ENCODE peak calls at places on chromosomes 1 and 21, in eight cellular contexts. One of them, this sample, is unnamed.

GRCh38 chr1:175188936-175189335 is 3.6 kb downstream of the KIAA0040 start:
- DNase-seq in adipocyte: no peak
- DNase-seq in T-helper 17 cell: no peak
- DNase-seq in G401: no peak
- DNase-seq in transverse colon: peak
- DNase-seq in T-helper 2 cell: peak
- DNase-seq in endothelial cell: no peak
- DNase-seq in sigmoid colon: no peak
- DNase-seq in this sample: no peak

GRCh38 chr1:230895452-230895851 is 27.1 kb upstream of the C1orf198 start:
- DNase-seq in adipocyte: no peak
- DNase-seq in T-helper 17 cell: no peak
- DNase-seq in G401: no peak
- DNase-seq in transverse colon: no peak
- DNase-seq in T-helper 2 cell: no peak
- DNase-seq in endothelial cell: no peak
- DNase-seq in sigmoid colon: no peak
- DNase-seq in this sample: no peak

GRCh38 chr1:58836396-58836795 is 52.5 kb upstream of the JUN start:
- DNase-seq in adipocyte: no peak
- DNase-seq in T-helper 17 cell: no peak
- DNase-seq in G401: no peak
- DNase-seq in transverse colon: no peak
- DNase-seq in T-helper 2 cell: no peak
- DNase-seq in endothelial cell: no peak
- DNase-seq in sigmoid colon: no peak
- DNase-seq in this sample: no peak

GRCh38 chr1:58968360-58968952 is 184.6 kb upstream of the JUN start:
- DNase-seq in adipocyte: peak
- DNase-seq in T-helper 17 cell: no peak
- DNase-seq in G401: peak
- DNase-seq in transverse colon: peak
- DNase-seq in T-helper 2 cell: no peak
- DNase-seq in endothelial cell: no peak
- DNase-seq in sigmoid colon: peak
- DNase-seq in this sample: peak

GRCh38 chr1:152654110-152654509 is 9.1 kb upstream of the LCE2D start:
- DNase-seq in adipocyte: peak
- DNase-seq in T-helper 17 cell: peak
- DNase-seq in G401: peak
- DNase-seq in transverse colon: peak
- DNase-seq in T-helper 2 cell: no peak
- DNase-seq in endothelial cell: peak
- DNase-seq in sigmoid colon: no peak
- DNase-seq in this sample: no peak

GRCh38 chr1:201945157-201945556 is 1.2 kb downstream of the LMOD1 start:
- DNase-seq in adipocyte: peak
- DNase-seq in T-helper 17 cell: no peak
- DNase-seq in G401: no peak
- DNase-seq in transverse colon: no peak
- DNase-seq in T-helper 2 cell: no peak
- DNase-seq in endothelial cell: no peak
- DNase-seq in sigmoid colon: no peak
- DNase-seq in this sample: no peak

GRCh38 chr1:46487818-46488218 is 1.8 kb upstream of the DMBX1 start:
- DNase-seq in adipocyte: no peak
- DNase-seq in T-helper 17 cell: no peak
- DNase-seq in G401: peak
- DNase-seq in transverse colon: no peak
- DNase-seq in T-helper 2 cell: no peak
- DNase-seq in endothelial cell: peak
- DNase-seq in sigmoid colon: no peak
- DNase-seq in this sample: no peak

GRCh38 chr1:117561551-117561950 is 44.3 kb upstream of the TENT5C start:
- DNase-seq in adipocyte: no peak
- DNase-seq in T-helper 17 cell: no peak
- DNase-seq in G401: peak
- DNase-seq in transverse colon: no peak
- DNase-seq in T-helper 2 cell: no peak
- DNase-seq in endothelial cell: no peak
- DNase-seq in sigmoid colon: no peak
- DNase-seq in this sample: no peak

GRCh38 chr1:119987112-119987511 is 82.3 kb downstream of the NOTCH2 start:
- DNase-seq in adipocyte: peak
- DNase-seq in T-helper 17 cell: no peak
- DNase-seq in G401: no peak
- DNase-seq in transverse colon: no peak
- DNase-seq in T-helper 2 cell: no peak
- DNase-seq in endothelial cell: no peak
- DNase-seq in sigmoid colon: no peak
- DNase-seq in this sample: peak

GRCh38 chr1:209106237-209106741 is 477.2 kb upstream of the CAMK1G start:
- DNase-seq in adipocyte: peak
- DNase-seq in T-helper 17 cell: no peak
- DNase-seq in G401: peak
- DNase-seq in transverse colon: no peak
- DNase-seq in T-helper 2 cell: no peak
- DNase-seq in endothelial cell: no peak
- DNase-seq in sigmoid colon: no peak
- DNase-seq in this sample: peak

GRCh38 chr1:25992689-25993146 is 5.1 kb downstream of the PAFAH2 start:
- DNase-seq in adipocyte: no peak
- DNase-seq in T-helper 17 cell: no peak
- DNase-seq in G401: no peak
- DNase-seq in transverse colon: no peak
- DNase-seq in T-helper 2 cell: no peak
- DNase-seq in endothelial cell: no peak
- DNase-seq in sigmoid colon: no peak
- DNase-seq in this sample: no peak

GRCh38 chr1:26828352-26829093 is 2.0 kb downstream of the ZDHHC18 start:
- DNase-seq in adipocyte: no peak
- DNase-seq in T-helper 17 cell: no peak
- DNase-seq in G401: no peak
- DNase-seq in transverse colon: peak
- DNase-seq in T-helper 2 cell: no peak
- DNase-seq in endothelial cell: no peak
- DNase-seq in sigmoid colon: no peak
- DNase-seq in this sample: no peak

GRCh38 chr21:31115249-31115648 is 77.0 kb upstream of the KRTAP19-8 start:
- DNase-seq in adipocyte: no peak
- DNase-seq in T-helper 17 cell: no peak
- DNase-seq in G401: no peak
- DNase-seq in transverse colon: no peak
- DNase-seq in T-helper 2 cell: no peak
- DNase-seq in endothelial cell: no peak
- DNase-seq in sigmoid colon: no peak
- DNase-seq in this sample: no peak

GRCh38 chr1:65148548-65149390 is 766 bp downstream of the AK4 start:
- DNase-seq in adipocyte: peak
- DNase-seq in T-helper 17 cell: no peak
- DNase-seq in G401: peak
- DNase-seq in transverse colon: peak
- DNase-seq in T-helper 2 cell: no peak
- DNase-seq in endothelial cell: peak
- DNase-seq in sigmoid colon: peak
- DNase-seq in this sample: peak

GRCh38 chr1:32393832-32394140 is 455 bp downstream of the BSDC1 start:
- DNase-seq in adipocyte: peak
- DNase-seq in T-helper 17 cell: peak
- DNase-seq in G401: no peak
- DNase-seq in transverse colon: peak
- DNase-seq in T-helper 2 cell: peak
- DNase-seq in endothelial cell: no peak
- DNase-seq in sigmoid colon: no peak
- DNase-seq in this sample: peak